ENCODE peak calls at places on chromosomes 5 and 9, in seven cellular contexts. One of them, this sample, is unnamed.

GRCh38 chr9:95854386-95855015 is 21.0 kb upstream of the ERCC6L2 start:
- DNase-seq in hepatocyte: no peak
- DNase-seq in lower lobe of right lung: no peak
- DNase-seq in neuronal stem cell: no peak
- DNase-seq in neural progenitor cell: no peak
- DNase-seq in psoas muscle: no peak
- DNase-seq in tibial artery: no peak
- DNase-seq in this sample: no peak

GRCh38 chr5:919356-920000 is 26.8 kb downstream of the TRIP13 start:
- DNase-seq in hepatocyte: no peak
- DNase-seq in lower lobe of right lung: no peak
- DNase-seq in neuronal stem cell: no peak
- DNase-seq in neural progenitor cell: no peak
- DNase-seq in psoas muscle: no peak
- DNase-seq in tibial artery: no peak
- DNase-seq in this sample: no peak

GRCh38 chr9:74025402-74025894 is 471.7 kb upstream of the RORB start:
- DNase-seq in hepatocyte: peak; percentile 39
- DNase-seq in lower lobe of right lung: no peak
- DNase-seq in neuronal stem cell: no peak
- DNase-seq in neural progenitor cell: no peak
- DNase-seq in psoas muscle: no peak
- DNase-seq in tibial artery: no peak
- DNase-seq in this sample: no peak

GRCh38 chr5:80037366-80037765 is 2.2 kb downstream of the THBS4 start:
- DNase-seq in hepatocyte: no peak
- DNase-seq in lower lobe of right lung: no peak
- DNase-seq in neuronal stem cell: no peak
- DNase-seq in neural progenitor cell: no peak
- DNase-seq in psoas muscle: no peak
- DNase-seq in tibial artery: no peak
- DNase-seq in this sample: no peak

GRCh38 chr5:153543288-153543687 is 52.8 kb downstream of the GRIA1 start:
- DNase-seq in hepatocyte: no peak
- DNase-seq in lower lobe of right lung: no peak
- DNase-seq in neuronal stem cell: no peak
- DNase-seq in neural progenitor cell: no peak
- DNase-seq in psoas muscle: no peak
- DNase-seq in tibial artery: no peak
- DNase-seq in this sample: no peak

GRCh38 chr9:106718996-106719395 is 144.0 kb upstream of the ZNF462 start:
- DNase-seq in hepatocyte: no peak
- DNase-seq in lower lobe of right lung: no peak
- DNase-seq in neuronal stem cell: no peak
- DNase-seq in neural progenitor cell: no peak
- DNase-seq in psoas muscle: no peak
- DNase-seq in tibial artery: no peak
- DNase-seq in this sample: no peak

GRCh38 chr9:5025416-5025815 is 40.3 kb downstream of the JAK2 start:
- DNase-seq in hepatocyte: no peak
- DNase-seq in lower lobe of right lung: no peak
- DNase-seq in neuronal stem cell: no peak
- DNase-seq in neural progenitor cell: no peak
- DNase-seq in psoas muscle: no peak
- DNase-seq in tibial artery: no peak
- DNase-seq in this sample: no peak

GRCh38 chr5:119049824-119050449 is 20.9 kb upstream of the DMXL1 start:
- DNase-seq in hepatocyte: no peak
- DNase-seq in lower lobe of right lung: no peak
- DNase-seq in neuronal stem cell: no peak
- DNase-seq in neural progenitor cell: no peak
- DNase-seq in psoas muscle: no peak
- DNase-seq in tibial artery: no peak
- DNase-seq in this sample: no peak

GRCh38 chr5:173435543-173435942 is 107.3 kb upstream of the STC2 start:
- DNase-seq in hepatocyte: no peak
- DNase-seq in lower lobe of right lung: no peak
- DNase-seq in neuronal stem cell: no peak
- DNase-seq in neural progenitor cell: peak; percentile 22
- DNase-seq in psoas muscle: peak; percentile 62
- DNase-seq in tibial artery: no peak
- DNase-seq in this sample: no peak

GRCh38 chr5:172541119-172541763 is 86.9 kb upstream of the SH3PXD2B start:
- DNase-seq in hepatocyte: no peak
- DNase-seq in lower lobe of right lung: no peak
- DNase-seq in neuronal stem cell: no peak
- DNase-seq in neural progenitor cell: no peak
- DNase-seq in psoas muscle: no peak
- DNase-seq in tibial artery: peak; percentile 20
- DNase-seq in this sample: no peak

GRCh38 chr5:172740483-172741205 is 30.4 kb downstream of the DUSP1 start:
- DNase-seq in hepatocyte: peak; percentile 65
- DNase-seq in lower lobe of right lung: peak; percentile 78
- DNase-seq in neuronal stem cell: no peak
- DNase-seq in neural progenitor cell: no peak
- DNase-seq in psoas muscle: peak; percentile 86
- DNase-seq in tibial artery: peak; percentile 96
- DNase-seq in this sample: no peak

GRCh38 chr5:57175586-57175985 is 1.7 kb downstream of the GPBP1 start:
- DNase-seq in hepatocyte: peak; percentile 37
- DNase-seq in lower lobe of right lung: no peak
- DNase-seq in neuronal stem cell: no peak
- DNase-seq in neural progenitor cell: peak; percentile 13
- DNase-seq in psoas muscle: no peak
- DNase-seq in tibial artery: no peak
- DNase-seq in this sample: no peak

GRCh38 chr9:107141967-107142366 is 141.1 kb upstream of the RAD23B start:
- DNase-seq in hepatocyte: peak; percentile 28
- DNase-seq in lower lobe of right lung: no peak
- DNase-seq in neuronal stem cell: no peak
- DNase-seq in neural progenitor cell: no peak
- DNase-seq in psoas muscle: no peak
- DNase-seq in tibial artery: no peak
- DNase-seq in this sample: no peak

GRCh38 chr9:119905706-119906105 is 536.5 kb upstream of the BRINP1 start:
- DNase-seq in hepatocyte: no peak
- DNase-seq in lower lobe of right lung: no peak
- DNase-seq in neuronal stem cell: no peak
- DNase-seq in neural progenitor cell: no peak
- DNase-seq in psoas muscle: no peak
- DNase-seq in tibial artery: no peak
- DNase-seq in this sample: no peak

GRCh38 chr9:77512876-77513275 is 135.2 kb downstream of the GNA14 start:
- DNase-seq in hepatocyte: peak; percentile 25
- DNase-seq in lower lobe of right lung: no peak
- DNase-seq in neuronal stem cell: no peak
- DNase-seq in neural progenitor cell: no peak
- DNase-seq in psoas muscle: no peak
- DNase-seq in tibial artery: no peak
- DNase-seq in this sample: no peak

GRCh38 chr5:173412566-173412965 is 84.4 kb upstream of the STC2 start:
- DNase-seq in hepatocyte: no peak
- DNase-seq in lower lobe of right lung: no peak
- DNase-seq in neuronal stem cell: no peak
- DNase-seq in neural progenitor cell: no peak
- DNase-seq in psoas muscle: no peak
- DNase-seq in tibial artery: no peak
- DNase-seq in this sample: no peak

GRCh38 chr9:93087971-93088655 is 7.9 kb upstream of the CARD19 start:
- DNase-seq in hepatocyte: peak; percentile 1
- DNase-seq in lower lobe of right lung: peak; percentile 29
- DNase-seq in neuronal stem cell: no peak
- DNase-seq in neural progenitor cell: peak; percentile 0
- DNase-seq in psoas muscle: no peak
- DNase-seq in tibial artery: peak; percentile 51
- DNase-seq in this sample: no peak

GRCh38 chr5:59254055-59254687 is 639.4 kb downstream of the PDE4D start:
- DNase-seq in hepatocyte: no peak
- DNase-seq in lower lobe of right lung: no peak
- DNase-seq in neuronal stem cell: no peak
- DNase-seq in neural progenitor cell: no peak
- DNase-seq in psoas muscle: no peak
- DNase-seq in tibial artery: no peak
- DNase-seq in this sample: no peak

GRCh38 chr9:35790385-35791291 is 753 bp upstream of the NPR2 start:
- DNase-seq in hepatocyte: peak; percentile 90
- DNase-seq in lower lobe of right lung: peak; percentile 63
- DNase-seq in neuronal stem cell: peak; percentile 71
- DNase-seq in neural progenitor cell: peak; percentile 87
- DNase-seq in psoas muscle: peak; percentile 79
- DNase-seq in tibial artery: peak; percentile 89
- DNase-seq in this sample: peak; percentile 78

GRCh38 chr5:850511-851006 is at the start of gene ZDHHC11:
- DNase-seq in hepatocyte: peak; percentile 28
- DNase-seq in lower lobe of right lung: peak; percentile 83
- DNase-seq in neuronal stem cell: no peak
- DNase-seq in neural progenitor cell: peak; percentile 58
- DNase-seq in psoas muscle: peak; percentile 67
- DNase-seq in tibial artery: peak; percentile 63
- DNase-seq in this sample: no peak

GRCh38 chr9:83937861-83938455 is 16.7 kb upstream of the KIF27 start:
- DNase-seq in hepatocyte: peak; percentile 85
- DNase-seq in lower lobe of right lung: no peak
- DNase-seq in neuronal stem cell: peak; percentile 63
- DNase-seq in neural progenitor cell: peak; percentile 80
- DNase-seq in psoas muscle: no peak
- DNase-seq in tibial artery: no peak
- DNase-seq in this sample: no peak

GRCh38 chr5:10724799-10725507 is 36.1 kb downstream of the DAP start:
- DNase-seq in hepatocyte: no peak
- DNase-seq in lower lobe of right lung: no peak
- DNase-seq in neuronal stem cell: no peak
- DNase-seq in neural progenitor cell: no peak
- DNase-seq in psoas muscle: peak; percentile 79
- DNase-seq in tibial artery: peak; percentile 78
- DNase-seq in this sample: no peak

GRCh38 chr9:88746029-88746743 is 211.2 kb downstream of the NXNL2 start:
- DNase-seq in hepatocyte: peak; percentile 72
- DNase-seq in lower lobe of right lung: no peak
- DNase-seq in neuronal stem cell: no peak
- DNase-seq in neural progenitor cell: no peak
- DNase-seq in psoas muscle: peak; percentile 78
- DNase-seq in tibial artery: no peak
- DNase-seq in this sample: no peak

GRCh38 chr5:56666901-56667300 is 148.4 kb upstream of the MAP3K1 start:
- DNase-seq in hepatocyte: no peak
- DNase-seq in lower lobe of right lung: peak; percentile 68
- DNase-seq in neuronal stem cell: no peak
- DNase-seq in neural progenitor cell: no peak
- DNase-seq in psoas muscle: no peak
- DNase-seq in tibial artery: no peak
- DNase-seq in this sample: no peak

GRCh38 chr9:117744856-117745389 is 40.7 kb downstream of the TLR4 start:
- DNase-seq in hepatocyte: peak; percentile 8
- DNase-seq in lower lobe of right lung: peak; percentile 46
- DNase-seq in neuronal stem cell: peak; percentile 24
- DNase-seq in neural progenitor cell: peak; percentile 67
- DNase-seq in psoas muscle: peak; percentile 54
- DNase-seq in tibial artery: no peak
- DNase-seq in this sample: no peak
- H3K4me3 ChIP-seq in hepatocyte: no peak overlapping the region
- H3K4me3 ChIP-seq in lower lobe of right lung: peak overlapping the region; percentile 43
- H3K4me3 ChIP-seq in neuronal stem cell: no peak overlapping the region
- H3K4me3 ChIP-seq in neural progenitor cell: no peak overlapping the region
- H3K4me3 ChIP-seq in psoas muscle: peak overlapping the region; percentile 60
- H3K4me3 ChIP-seq in tibial artery: peak overlapping the region; percentile 45
- H3K4me3 ChIP-seq in this sample: no peak overlapping the region

GRCh38 chr5:167759411-167759821 is 532.0 kb upstream of the WWC1 start:
- DNase-seq in hepatocyte: peak; percentile 15
- DNase-seq in lower lobe of right lung: no peak
- DNase-seq in neuronal stem cell: no peak
- DNase-seq in neural progenitor cell: no peak
- DNase-seq in psoas muscle: no peak
- DNase-seq in tibial artery: no peak
- DNase-seq in this sample: no peak

GRCh38 chr5:167753725-167754490 is 537.5 kb upstream of the WWC1 start:
- DNase-seq in hepatocyte: no peak
- DNase-seq in lower lobe of right lung: no peak
- DNase-seq in neuronal stem cell: no peak
- DNase-seq in neural progenitor cell: no peak
- DNase-seq in psoas muscle: no peak
- DNase-seq in tibial artery: no peak
- DNase-seq in this sample: no peak

GRCh38 chr5:167755420-167755819 is 536.0 kb upstream of the WWC1 start:
- DNase-seq in hepatocyte: no peak
- DNase-seq in lower lobe of right lung: no peak
- DNase-seq in neuronal stem cell: no peak
- DNase-seq in neural progenitor cell: no peak
- DNase-seq in psoas muscle: no peak
- DNase-seq in tibial artery: no peak
- DNase-seq in this sample: no peak

GRCh38 chr5:167754501-167754941 is 536.9 kb upstream of the WWC1 start:
- DNase-seq in hepatocyte: no peak
- DNase-seq in lower lobe of right lung: no peak
- DNase-seq in neuronal stem cell: no peak
- DNase-seq in neural progenitor cell: no peak
- DNase-seq in psoas muscle: no peak
- DNase-seq in tibial artery: no peak
- DNase-seq in this sample: no peak
- H3K27ac ChIP-seq in hepatocyte: no peak overlapping the region
- H3K27ac ChIP-seq in lower lobe of right lung: no peak overlapping the region
- H3K27ac ChIP-seq in neuronal stem cell: no peak overlapping the region
- H3K27ac ChIP-seq in neural progenitor cell: no peak overlapping the region
- H3K27ac ChIP-seq in psoas muscle: no peak overlapping the region
- H3K27ac ChIP-seq in tibial artery: no peak overlapping the region
- H3K27ac ChIP-seq in this sample: no peak overlapping the region

DNA sequence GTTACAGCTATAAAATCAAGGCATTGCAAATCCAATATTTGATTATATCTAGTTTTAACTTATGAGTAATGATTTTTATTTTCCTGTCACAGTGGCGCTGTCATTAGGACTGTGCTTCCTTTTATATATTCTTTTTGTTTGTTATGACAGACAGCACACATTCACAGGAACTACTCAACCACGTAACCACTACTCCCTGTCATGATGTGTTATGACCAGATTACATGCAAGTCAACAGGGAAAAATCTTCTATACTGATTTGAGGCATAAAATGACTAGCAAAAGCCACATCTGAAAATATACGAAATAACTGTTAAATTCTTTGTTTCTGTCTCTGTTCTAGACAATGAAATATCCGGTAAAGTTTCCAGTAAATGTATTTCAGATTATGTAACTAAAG is 25.4 kb downstream of the SREK1 start:
- DNase-seq in hepatocyte: no peak
- DNase-seq in lower lobe of right lung: no peak
- DNase-seq in neuronal stem cell: no peak
- DNase-seq in neural progenitor cell: no peak
- DNase-seq in psoas muscle: no peak
- DNase-seq in tibial artery: no peak
- DNase-seq in this sample: no peak
- H3K4me3 ChIP-seq in hepatocyte: no peak overlapping the region
- H3K4me3 ChIP-seq in lower lobe of right lung: no peak overlapping the region
- H3K4me3 ChIP-seq in neuronal stem cell: no peak overlapping the region
- H3K4me3 ChIP-seq in neural progenitor cell: no peak overlapping the region
- H3K4me3 ChIP-seq in psoas muscle: no peak overlapping the region
- H3K4me3 ChIP-seq in tibial artery: no peak overlapping the region
- H3K4me3 ChIP-seq in this sample: no peak overlapping the region

DNA sequence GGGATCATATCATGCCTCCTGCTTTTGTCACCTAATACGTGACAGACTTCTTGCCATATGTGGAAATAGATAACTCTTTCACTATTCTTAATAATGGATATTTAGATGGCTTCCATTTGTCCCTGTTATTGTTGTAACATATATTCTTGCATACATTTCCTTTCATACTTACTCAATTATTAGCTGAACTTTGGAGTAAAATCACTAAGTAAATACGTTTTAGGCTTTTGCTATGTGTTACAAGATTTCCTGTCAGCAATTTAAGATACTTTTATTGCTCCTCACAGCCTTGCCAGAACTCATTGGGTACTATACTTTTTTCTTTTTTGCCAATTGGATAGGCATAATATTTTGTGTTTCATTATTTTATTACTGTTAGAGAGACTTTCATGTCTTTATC is 26.9 kb downstream of the CCNH start:
- DNase-seq in hepatocyte: no peak
- DNase-seq in lower lobe of right lung: no peak
- DNase-seq in neuronal stem cell: no peak
- DNase-seq in neural progenitor cell: no peak
- DNase-seq in psoas muscle: no peak
- DNase-seq in tibial artery: no peak
- DNase-seq in this sample: no peak
- H3K27ac ChIP-seq in hepatocyte: no peak overlapping the region
- H3K27ac ChIP-seq in lower lobe of right lung: no peak overlapping the region
- H3K27ac ChIP-seq in neuronal stem cell: no peak overlapping the region
- H3K27ac ChIP-seq in neural progenitor cell: no peak overlapping the region
- H3K27ac ChIP-seq in psoas muscle: no peak overlapping the region
- H3K27ac ChIP-seq in tibial artery: no peak overlapping the region
- H3K27ac ChIP-seq in this sample: no peak overlapping the region